ENCODE peak calls at places on chromosomes 7 and 10, in seven cellular contexts. E is NCI-H1417 treated with DMSO at 0.1 percent for 48 hours; A is NAMALWA; H is stimulated activated CD4-positive, alpha-beta T cell treated with anti-CD3 and anti-CD28 coated beads, TNF-alpha, amount 100 ng/mL, for 1 hour; K is GM03348; S is brain microvascular endothelial cell; U is NCI-H460. Q is an unnamed sample.

GRCh38 chr7:130901209-130901783 is 167.3 kb upstream of the KLF14 start:
- DNase-seq in E (no peak), A (no peak), H (no peak), K (peak; percentile 83), S (peak; percentile 96), U (peak; percentile 86), Q (peak; percentile 92)

GRCh38 chr7:44100458-44101303 is 3.5 kb upstream of the AEBP1 start:
- DNase-seq in E (no peak), A (peak; percentile 79), H (no peak), K (peak; percentile 82), S (peak; percentile 53), U (no peak), Q (no peak)

GRCh38 chr10:46239999-46240683 is 46.7 kb upstream of the ANTXRL start:
- DNase-seq in E (no peak), A (no peak), H (no peak), K (no peak), S (no peak), U (no peak), Q (no peak)

GRCh38 chr10:79304479-79305087 is 42.7 kb upstream of the PPIF start:
- DNase-seq in E (no peak), A (no peak), H (no peak), K (no peak), S (no peak), U (no peak), Q (no peak)

GRCh38 chr7:96667026-96667425 is 42.6 kb downstream of the SEM1 start:
- DNase-seq in E (no peak), A (no peak), H (no peak), K (no peak), S (no peak), U (no peak), Q (no peak)

GRCh38 chr10:11789294-11789693 is 33.9 kb upstream of the PROSER2 start:
- DNase-seq in E (no peak), A (no peak), H (no peak), K (no peak), S (no peak), U (no peak), Q (no peak)

GRCh38 chr7:105691692-105692564 is 110.6 kb upstream of the EFCAB10 start:
- DNase-seq in E (no peak), A (no peak), H (peak; percentile 18), K (peak; percentile 60), S (peak; percentile 75), U (peak; percentile 44), Q (peak; percentile 55)

GRCh38 chr10:96502561-96503267 is 11.0 kb downstream of the TLL2 start:
- DNase-seq in E (peak; percentile 16), A (no peak), H (no peak), K (no peak), S (no peak), U (no peak), Q (no peak)

GRCh38 chr10:43197834-43198681 is 59.8 kb downstream of the CSGALNACT2 start:
- DNase-seq in E (no peak), A (peak; percentile 48), H (no peak), K (peak; percentile 44), S (peak; percentile 16), U (no peak), Q (no peak)

GRCh38 chr7:28836661-28837060 is 121.5 kb downstream of the TRIL start:
- DNase-seq in E (no peak), A (no peak), H (no peak), K (no peak), S (no peak), U (no peak), Q (no peak)

GRCh38 chr7:28405662-28406061 is 6.7 kb upstream of the CREB5 start:
- DNase-seq in E (no peak), A (no peak), H (no peak), K (peak; percentile 75), S (peak; percentile 96), U (peak; percentile 25), Q (no peak)

GRCh38 chr7:106959753-106960152 is 84.8 kb upstream of the PRKAR2B start:
- DNase-seq in E (no peak), A (peak; percentile 62), H (no peak), K (no peak), S (no peak), U (peak; percentile 11), Q (no peak)

GRCh38 chr7:107078517-107078966 is 34.0 kb downstream of the PRKAR2B start:
- DNase-seq in E (no peak), A (no peak), H (no peak), K (no peak), S (peak; percentile 45), U (no peak), Q (peak; percentile 83)

GRCh38 chr10:75611081-75611971 is 179.9 kb downstream of the LRMDA start:
- DNase-seq in E (no peak), A (peak; percentile 1), H (no peak), K (no peak), S (no peak), U (no peak), Q (no peak)

GRCh38 chr10:96921655-96922054 is 89.6 kb downstream of the LCOR start:
- DNase-seq in E (no peak), A (no peak), H (no peak), K (no peak), S (no peak), U (no peak), Q (no peak)

GRCh38 chr7:94056796-94057207 is 52.6 kb upstream of the BET1 start:
- DNase-seq in E (no peak), A (peak; percentile 40), H (no peak), K (peak; percentile 53), S (peak; percentile 82), U (peak; percentile 82), Q (no peak)

GRCh38 chr10:17348111-17349008 is 106.0 kb downstream of the ST8SIA6 start:
- DNase-seq in E (no peak), A (no peak), H (no peak), K (peak; percentile 73), S (peak; percentile 89), U (peak; percentile 26), Q (peak; percentile 75)

GRCh38 chr10:84427903-84428650 is 99.7 kb downstream of the CCSER2 start:
- DNase-seq in E (no peak), A (no peak), H (no peak), K (no peak), S (no peak), U (no peak), Q (no peak)

GRCh38 chr7:99579956-99580777 is 17.9 kb upstream of the TMEM225B start:
- DNase-seq in E (peak; percentile 41), A (no peak), H (no peak), K (peak; percentile 68), S (no peak), U (no peak), Q (no peak)

GRCh38 chr10:132448248-132448731 is 51.3 kb downstream of the PWWP2B start:
- DNase-seq in E (no peak), A (peak; percentile 80), H (no peak), K (peak; percentile 79), S (no peak), U (peak; percentile 88), Q (peak; percentile 78)

GRCh38 chr7:25619963-25620799 is 391.9 kb upstream of the NPVF start:
- DNase-seq in E (no peak), A (peak; percentile 34), H (no peak), K (no peak), S (no peak), U (no peak), Q (no peak)

GRCh38 chr7:69708857-69709256 is 110.6 kb downstream of the AUTS2 start:
- DNase-seq in E (no peak), A (no peak), H (no peak), K (peak; percentile 39), S (no peak), U (peak; percentile 15), Q (no peak)

GRCh38 chr7:44965937-44966730 is 12.7 kb downstream of the MYO1G start:
- DNase-seq in E (no peak), A (no peak), H (no peak), K (no peak), S (no peak), U (no peak), Q (no peak)

GRCh38 chr10:128263891-128264688 is 137.9 kb upstream of the MKI67 start:
- DNase-seq in E (no peak), A (peak; percentile 63), H (no peak), K (peak; percentile 72), S (peak; percentile 56), U (peak; percentile 46), Q (peak; percentile 42)

GRCh38 chr7:105355701-105356100 is 33.0 kb downstream of the SRPK2 start:
- DNase-seq in E (no peak), A (peak; percentile 43), H (no peak), K (no peak), S (no peak), U (no peak), Q (no peak)

GRCh38 chr10:3805227-3805790 is 20.3 kb upstream of the KLF6 start:
- DNase-seq in E (no peak), A (peak; percentile 76), H (no peak), K (no peak), S (peak; percentile 92), U (no peak), Q (peak; percentile 60)

GRCh38 chr7:33108591-33108930 is 643 bp downstream of the RP9 start:
- DNase-seq in E (no peak), A (peak; percentile 80), H (no peak), K (peak; percentile 34), S (no peak), U (peak; percentile 12), Q (peak; percentile 36)

GRCh38 chr10:109978481-109978880 is 29.3 kb upstream of the ADD3 start:
- DNase-seq in E (no peak), A (peak; percentile 69), H (peak; percentile 18), K (peak; percentile 36), S (peak; percentile 72), U (peak; percentile 48), Q (no peak)

GRCh38 chr10:3452234-3452633 is 279.7 kb upstream of the PITRM1 start:
- DNase-seq in E (no peak), A (no peak), H (no peak), K (peak; percentile 76), S (peak; percentile 95), U (no peak), Q (no peak)